ENCODE peak calls at places on chromosomes 3 and 15, in seven cellular contexts. X, T, E, C, M, R and A are unnamed samples.

GRCh38 chr3:45965281-45966052 is 22.2 kb downstream of the CXCR6 start:
- DNase-seq in X (no peak), T (no peak), E (no peak), C (no peak), M (no peak), R (no peak), A (no peak)

GRCh38 chr15:39594056-39594763 is 13.3 kb downstream of the THBS1 start:
- DNase-seq in X (no peak), T (no peak), E (no peak), C (no peak), M (no peak), R (peak), A (no peak)

GRCh38 chr3:47804571-47804970 is 1.6 kb downstream of the DHX30 start:
- DNase-seq in X (no peak), T (no peak), E (no peak), C (no peak), M (no peak), R (no peak), A (no peak)

GRCh38 chr3:133283958-133284807 is 115.7 kb upstream of the BFSP2 start:
- DNase-seq in X (no peak), T (no peak), E (no peak), C (no peak), M (no peak), R (no peak), A (no peak)

GRCh38 chr3:183114374-183114773 is 15.1 kb upstream of the MCCC1 start:
- DNase-seq in X (no peak), T (no peak), E (no peak), C (no peak), M (no peak), R (no peak), A (no peak)

GRCh38 chr3:31377045-31377642 is 155.6 kb upstream of the STT3B start:
- DNase-seq in X (no peak), T (peak), E (no peak), C (no peak), M (no peak), R (peak), A (peak)

GRCh38 chr3:129603561-129603942 is 2.9 kb downstream of the PLXND1 start:
- DNase-seq in X (no peak), T (no peak), E (no peak), C (no peak), M (no peak), R (no peak), A (no peak)

GRCh38 chr15:56537881-56538280 is 72.9 kb upstream of the MNS1 start:
- DNase-seq in X (no peak), T (no peak), E (no peak), C (peak), M (peak), R (no peak), A (no peak)

GRCh38 chr15:38481761-38482160 is 27.8 kb downstream of the FAM98B start:
- DNase-seq in X (no peak), T (no peak), E (no peak), C (no peak), M (no peak), R (no peak), A (no peak)

GRCh38 chr3:53795176-53795575 is 51.0 kb downstream of the CHDH start:
- DNase-seq in X (no peak), T (no peak), E (no peak), C (no peak), M (no peak), R (no peak), A (peak)

GRCh38 chr3:156812521-156813335 is 13.4 kb upstream of the LEKR1 start:
- DNase-seq in X (peak), T (peak), E (no peak), C (no peak), M (no peak), R (no peak), A (peak)

GRCh38 chr3:37197810-37198371 is 23.5 kb upstream of the LRRFIP2 start:
- DNase-seq in X (no peak), T (peak), E (no peak), C (no peak), M (no peak), R (no peak), A (peak)

GRCh38 chr3:124859025-124859424 is 28.1 kb downstream of the ITGB5 start:
- DNase-seq in X (no peak), T (peak), E (no peak), C (no peak), M (no peak), R (no peak), A (no peak)

GRCh38 chr3:11530153-11530721 is 113.5 kb downstream of the VGLL4 start:
- DNase-seq in X (no peak), T (peak), E (peak), C (no peak), M (no peak), R (no peak), A (peak)

GRCh38 chr3:52544937-52545336 is 8.5 kb downstream of the UQCC5 start:
- DNase-seq in X (no peak), T (no peak), E (no peak), C (no peak), M (no peak), R (no peak), A (no peak)

GRCh38 chr3:129387492-129387891 is 40.9 kb downstream of the EFCAB12 start:
- DNase-seq in X (no peak), T (no peak), E (no peak), C (no peak), M (no peak), R (no peak), A (no peak)

GRCh38 chr3:30908466-30909037 is 14.1 kb upstream of the GADL1 start:
- DNase-seq in X (no peak), T (no peak), E (no peak), C (no peak), M (no peak), R (no peak), A (no peak)

GRCh38 chr3:146166450-146167222 is 5.7 kb upstream of the PLOD2 start:
- DNase-seq in X (no peak), T (peak), E (no peak), C (no peak), M (no peak), R (no peak), A (peak)

GRCh38 chr3:8982509-8982908 is 19.2 kb upstream of the RAD18 start:
- DNase-seq in X (no peak), T (no peak), E (no peak), C (no peak), M (no peak), R (no peak), A (no peak)

GRCh38 chr15:58260186-58260910 is 122.2 kb downstream of the AQP9 start:
- DNase-seq in X (no peak), T (no peak), E (peak), C (no peak), M (no peak), R (no peak), A (peak)

GRCh38 chr3:183637106-183637486 is 1.7 kb downstream of the KLHL24 start:
- DNase-seq in X (no peak), T (no peak), E (no peak), C (no peak), M (no peak), R (no peak), A (no peak)

GRCh38 chr3:72255736-72256559 is 471.0 kb upstream of the PROK2 start:
- DNase-seq in X (peak), T (peak), E (peak), C (peak), M (peak), R (peak), A (peak)